ENCODE peak calls at places on chromosome 17, in four cellular contexts. I is right cardiac atrium, J is activated T-cell treated with anti-CD3 and anti-CD28 coated beads for 1 hour, C is left ventricle myocardium superior. R is an unnamed sample.

GRCh38 chr17:28579526-28579925 is 2.8 kb upstream of the ALDOC start:
- DNase-seq in C (no peak), J (no peak), I (no peak), R (no peak)

GRCh38 chr17:39700148-39700987 is 504 bp downstream of the ERBB2 start:
- DNase-seq in J (no peak), C (peak), I (peak), R (no peak)

GRCh38 chr17:64160378-64160777 is 30.4 kb upstream of the ERN1 start:
- DNase-seq in C (no peak), J (no peak), I (no peak), R (no peak)

GRCh38 chr17:37358098-37358829 is 17.5 kb upstream of the C17orf78 start:
- DNase-seq in I (peak), J (no peak), C (no peak), R (peak)

GRCh38 chr17:44910231-44911106 is 4.8 kb downstream of the GFAP start:
- DNase-seq in C (no peak), J (no peak), I (peak), R (no peak)

GRCh38 chr17:17344507-17345293 is 41.5 kb downstream of the NT5M start:
- DNase-seq in C (peak), J (no peak), I (no peak), R (no peak)

GRCh38 chr17:68143425-68143824 is 104.4 kb upstream of the AMZ2 start:
- DNase-seq in I (no peak), C (no peak), J (no peak), R (no peak)

GRCh38 chr17:73595068-73595865 is 49.0 kb downstream of the SDK2 start:
- DNase-seq in I (peak), C (peak), J (no peak), R (peak)

GRCh38 chr17:48814504-48814903 is 2.5 kb downstream of the TTLL6 start:
- DNase-seq in C (peak), I (peak), J (peak), R (no peak)

GRCh38 chr17:19495828-19496227 is 37.8 kb upstream of the SLC47A1 start:
- DNase-seq in C (no peak), I (no peak), J (no peak), R (no peak)

GRCh38 chr17:78865682-78866390 is 25.2 kb upstream of the USP36 start:
- DNase-seq in C (peak), I (peak), J (peak), R (peak)

GRCh38 chr17:61196799-61197198 is 202.8 kb upstream of the TBX2 start:
- DNase-seq in J (no peak), C (no peak), I (no peak), R (no peak)

GRCh38 chr17:63486317-63487013 is 9.6 kb downstream of the ACE start:
- DNase-seq in C (no peak), I (peak), J (no peak), R (no peak)

GRCh38 chr17:50370052-50370451 is 2.9 kb downstream of the MRPL27 start:
- DNase-seq in I (no peak), J (no peak), C (no peak), R (no peak)

GRCh38 chr17:39208893-39209292 is 8.8 kb downstream of the RPL19 start:
- DNase-seq in J (no peak), C (peak), I (peak), R (no peak)

GRCh38 chr17:80195671-80196529 is 24.2 kb downstream of the SGSH start:
- DNase-seq in J (peak), C (no peak), I (peak), R (no peak)

GRCh38 chr17:3935825-3936355 is 19.6 kb upstream of the P2RX1 start:
- DNase-seq in I (peak), C (no peak), J (no peak), R (peak)

GRCh38 chr17:80649672-80650338 is 105.2 kb downstream of the RPTOR start:
- DNase-seq in I (peak), C (peak), J (peak), R (no peak)

GRCh38 chr17:68585643-68586042 is 15.5 kb downstream of the FAM20A start:
- DNase-seq in I (no peak), C (no peak), J (no peak), R (no peak)

GRCh38 chr17:81428945-81429344 is 33.7 kb downstream of the BAHCC1 start:
- DNase-seq in J (no peak), I (no peak), C (no peak), R (no peak)

GRCh38 chr17:1040216-1040600 is 43.3 kb downstream of the TIMM22 start:
- DNase-seq in C (peak), I (peak), J (no peak), R (peak)

GRCh38 chr17:199806-200603 is 18.6 kb upstream of the DOC2B start:
- DNase-seq in I (peak), C (peak), J (no peak), R (no peak)

GRCh38 chr17:82943339-82943738 is 103.5 kb upstream of the ZNF750 start:
- DNase-seq in I (no peak), C (no peak), J (no peak), R (no peak)

GRCh38 chr17:57902800-57903759 is 52.1 kb downstream of the CUEDC1 start:
- DNase-seq in J (no peak), C (peak), I (peak), R (peak)

GRCh38 chr17:80705988-80706387 is 161.3 kb downstream of the RPTOR start:
- DNase-seq in C (no peak), I (no peak), J (no peak), R (no peak)

GRCh38 chr17:50318551-50319310 is 27.2 kb upstream of the XYLT2 start:
- DNase-seq in I (no peak), C (no peak), J (no peak), R (no peak)

R was measured in Right ventricle myocardium inferior.